ENCODE peak calls at places on chromosomes 6 and 20, in ten cellular contexts. B, J, R, F, V, U, O, C, Y and G are unnamed samples.
A peak's percentile ranks its signal among the peaks of the same experiment; 100 is the strongest.

GRCh38 chr6:40000964-40001515 is 66.8 kb upstream of the MOCS1 start:
- DNase-seq in U (no peak), F (no peak), O (no peak), B (no peak), C (no peak), J (no peak), Y (no peak), R (no peak), V (no peak), G (no peak)

GRCh38 chr20:8858181-8858794 is 210.6 kb upstream of the PLCB4 start:
- DNase-seq in J (no peak), V (no peak), B (no peak), F (no peak), R (no peak), Y (peak; percentile 4), C (no peak), U (no peak), O (no peak), G (no peak)

GRCh38 chr20:41632896-41633295 is 14.7 kb upstream of the CHD6 start:
- DNase-seq in F (no peak), V (no peak), U (no peak), R (no peak), J (no peak), O (no peak), C (no peak), Y (peak; percentile 40), B (no peak), G (no peak)

GRCh38 chr6:155349129-155349528 is 34.8 kb upstream of the TFB1M start:
- DNase-seq in F (no peak), B (no peak), Y (peak; percentile 12), R (no peak), U (no peak), O (no peak), C (no peak), J (no peak), V (no peak), G (no peak)

GRCh38 chr20:9442858-9443257 is 71.5 kb upstream of the LAMP5 start:
- DNase-seq in R (no peak), O (peak; percentile 80), B (no peak), F (no peak), Y (no peak), V (no peak), J (no peak), U (no peak), C (no peak), G (no peak)

GRCh38 chr20:38085031-38085430 is 51.5 kb downstream of the RPRD1B start:
- DNase-seq in U (no peak), R (no peak), C (no peak), B (no peak), J (no peak), V (no peak), F (no peak), O (no peak), Y (no peak), G (no peak)

GRCh38 chr6:168239374-168239773 is 80.2 kb downstream of the DACT2 start:
- DNase-seq in B (no peak), R (no peak), Y (no peak), O (no peak), F (no peak), V (no peak), J (peak; percentile 14), C (peak; percentile 26), U (no peak), G (no peak)

GRCh38 chr20:37902504-37903313 is at the start of gene VSTM2L:
- DNase-seq in F (peak; percentile 83), C (no peak), R (no peak), J (peak; percentile 63), U (peak; percentile 81), O (no peak), V (peak; percentile 39), B (peak; percentile 79), Y (peak; percentile 54), G (peak; percentile 64)

GRCh38 chr6:39225946-39226437 is 3.3 kb downstream of the KCNK5 start:
- DNase-seq in B (no peak), O (no peak), F (peak; percentile 84), U (no peak), Y (no peak), J (no peak), C (no peak), V (no peak), R (no peak), G (no peak)

GRCh38 chr20:15889073-15889923 is 684.0 kb downstream of the KIF16B start:
- DNase-seq in B (no peak), C (no peak), U (no peak), O (no peak), J (peak; percentile 4), F (no peak), V (no peak), Y (no peak), R (no peak), G (no peak)

GRCh38 chr6:169158750-169159149 is 94.9 kb downstream of the THBS2 start:
- DNase-seq in J (no peak), B (no peak), R (no peak), O (no peak), V (no peak), C (no peak), U (no peak), Y (peak; percentile 31), F (no peak), G (no peak)

GRCh38 chr6:137094411-137095008 is 49.7 kb upstream of the IL20RA start:
- DNase-seq in B (peak; percentile 69), Y (peak; percentile 86), U (peak; percentile 73), C (peak; percentile 31), V (peak; percentile 51), F (no peak), R (peak; percentile 22), J (peak; percentile 81), O (peak; percentile 72), G (peak; percentile 52)

GRCh38 chr20:10521068-10521834 is 86.1 kb downstream of the SLX4IP start:
- DNase-seq in B (peak; percentile 17), Y (peak; percentile 79), V (no peak), R (no peak), O (no peak), C (peak; percentile 62), U (peak; percentile 49), J (peak; percentile 86), F (no peak), G (no peak)

GRCh38 chr6:139133272-139133671 is 1.6 kb upstream of the HECA start:
- DNase-seq in V (no peak), Y (no peak), B (no peak), J (no peak), U (no peak), O (peak; percentile 96), F (peak; percentile 80), R (no peak), C (no peak), G (no peak)
- TF ChIP-seq CTCF in V (no peak), Y (no peak), B (no peak), J (no peak), U (no peak), O (peak; percentile 17), F (peak; percentile 17), R (no peak), C (no peak), G (no peak)

DNA sequence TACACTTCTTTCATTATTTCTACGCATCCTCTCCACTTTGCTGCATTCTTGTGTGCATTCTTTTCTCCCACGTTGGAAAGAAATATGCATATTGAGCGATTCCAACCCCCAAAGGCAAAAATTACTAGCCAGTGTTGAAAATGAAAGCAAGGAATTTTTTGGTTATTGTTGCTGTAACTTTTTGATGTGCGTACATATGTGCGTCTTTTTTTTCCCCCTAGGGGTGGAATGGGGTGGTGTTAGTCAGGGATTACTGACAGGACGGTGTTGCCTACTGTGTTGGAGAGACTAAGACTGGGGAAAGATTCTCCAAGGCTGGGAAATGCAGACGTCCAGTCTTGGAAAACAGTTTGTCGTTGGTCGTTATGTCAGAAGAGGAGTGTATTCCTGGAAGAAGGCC is 44.2 kb upstream of the ESR1 start:
- DNase-seq in J (peak; percentile 76), O (no peak), R (no peak), F (no peak), U (peak; percentile 75), Y (peak; percentile 54), V (no peak), B (peak; percentile 34), C (no peak), G (no peak)
- TF ChIP-seq CTCF in J (peak; percentile 50), O (peak; percentile 3), R (peak; percentile 43), F (peak; percentile 14), U (no peak), Y (peak; percentile 46), V (peak; percentile 63), B (peak; percentile 46), C (no peak), G (peak; percentile 31)

DNA sequence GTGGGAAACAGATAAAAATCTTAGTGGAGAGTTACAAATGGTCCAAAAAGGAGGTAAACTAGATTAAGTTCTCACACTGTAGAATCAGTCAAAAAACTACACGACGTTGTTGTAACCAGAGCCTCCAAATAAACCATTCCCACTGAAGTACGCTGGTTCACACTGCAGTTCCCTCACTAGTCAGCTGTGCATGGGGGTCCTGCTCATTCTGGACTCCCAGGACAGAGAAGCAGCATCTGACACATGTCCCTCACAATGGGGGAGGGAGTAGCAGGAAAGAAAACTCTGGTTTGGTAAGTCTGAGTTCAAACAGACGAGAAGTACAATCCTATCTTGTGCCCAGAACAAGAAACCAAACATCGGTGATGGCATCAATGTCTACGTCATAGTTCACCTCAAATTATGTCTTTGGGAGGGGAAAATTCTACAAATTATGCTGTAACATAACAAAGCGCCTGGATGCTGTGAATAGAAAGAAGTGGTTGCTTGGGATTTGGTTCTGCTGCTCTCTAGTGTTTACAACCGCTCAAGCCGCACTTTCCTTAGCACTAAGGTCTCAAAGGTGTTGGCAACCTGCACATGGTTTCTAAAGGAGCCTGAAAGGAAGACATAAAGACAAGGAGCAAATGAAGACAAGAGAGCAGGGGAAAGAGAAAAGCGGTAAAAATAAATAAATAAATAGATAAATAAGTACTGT is 208.0 kb downstream of the GMDS start:
- DNase-seq in F (no peak), O (no peak), R (no peak), B (peak; percentile 46), V (no peak), C (no peak), U (no peak), J (no peak), Y (peak; percentile 32), G (no peak)
- TF ChIP-seq CTCF in F (no peak), O (no peak), R (peak; percentile 34), B (peak; percentile 44), V (peak; percentile 40), C (peak; percentile 36), U (no peak), J (peak; percentile 13), Y (peak; percentile 13), G (peak; percentile 14)

GRCh38 chr6:90284745-90285481 is 11.7 kb downstream of the BACH2 start:
- DNase-seq in J (peak; percentile 54), B (no peak), O (peak; percentile 89), Y (peak; percentile 24), F (peak; percentile 66), R (no peak), V (no peak), U (peak; percentile 33), C (no peak), G (peak; percentile 10)

GRCh38 chr6:90284236-90284744 is 12.4 kb downstream of the BACH2 start:
- DNase-seq in O (peak; percentile 57), U (peak; percentile 92), J (peak; percentile 83), B (peak; percentile 56), R (no peak), V (no peak), F (no peak), C (peak; percentile 86), Y (peak; percentile 87), G (peak; percentile 11)

GRCh38 chr6:90285611-90286381 is 10.8 kb downstream of the BACH2 start:
- DNase-seq in V (peak; percentile 36), O (peak; percentile 98), R (peak; percentile 82), J (peak; percentile 89), U (peak; percentile 80), Y (peak; percentile 82), F (peak; percentile 91), C (peak; percentile 90), B (peak; percentile 74), G (peak; percentile 57)

GRCh38 chr6:90288404-90288803 is 8.2 kb downstream of the BACH2 start:
- DNase-seq in C (no peak), F (no peak), B (peak; percentile 64), Y (no peak), V (no peak), J (no peak), R (no peak), O (no peak), U (no peak), G (no peak)

GRCh38 chr6:90286884-90287488 is 9.7 kb downstream of the BACH2 start:
- DNase-seq in U (peak; percentile 37), J (peak; percentile 69), V (peak; percentile 43), O (peak; percentile 76), B (peak; percentile 79), Y (peak; percentile 53), F (no peak), R (no peak), C (no peak), G (peak; percentile 55)
- TF ChIP-seq CTCF in U (peak; percentile 51), J (peak; percentile 64), V (peak; percentile 74), O (peak; percentile 93), B (peak; percentile 90), Y (peak; percentile 80), F (peak; percentile 52), R (peak; percentile 65), C (peak; percentile 75), G (peak; percentile 58)